ENCODE peak calls at places on chromosome 14, in seven cellular contexts. One of them, this sample, is unnamed.

GRCh38 chr14:74562515-74563232 is 49.4 kb downstream of the LTBP2 start:
- DNase-seq in stomach: no peak
- DNase-seq in HCT116: no peak
- DNase-seq in endothelial cell of umbilical vein: no peak
- DNase-seq in GM12892: no peak
- DNase-seq in GM23338: peak
- DNase-seq in H1: no peak
- DNase-seq in this sample: no peak

GRCh38 chr14:82872494-82872893 is 1338.8 kb upstream of the SEL1L start:
- DNase-seq in stomach: no peak
- DNase-seq in HCT116: no peak
- DNase-seq in endothelial cell of umbilical vein: no peak
- DNase-seq in GM12892: no peak
- DNase-seq in GM23338: peak
- DNase-seq in H1: no peak
- DNase-seq in this sample: no peak

GRCh38 chr14:69464829-69465228 is 19.7 kb upstream of the PLEKHD1 start:
- DNase-seq in stomach: no peak
- DNase-seq in HCT116: no peak
- DNase-seq in endothelial cell of umbilical vein: peak
- DNase-seq in GM12892: no peak
- DNase-seq in GM23338: no peak
- DNase-seq in H1: no peak
- DNase-seq in this sample: no peak

GRCh38 chr14:61280526-61281185 is 482 bp downstream of the TMEM30B start:
- DNase-seq in stomach: peak
- DNase-seq in HCT116: no peak
- DNase-seq in endothelial cell of umbilical vein: peak
- DNase-seq in GM12892: peak
- DNase-seq in GM23338: peak
- DNase-seq in H1: no peak
- DNase-seq in this sample: peak

GRCh38 chr14:105413542-105413886 is 6.1 kb upstream of the MTA1 start:
- DNase-seq in stomach: no peak
- DNase-seq in HCT116: no peak
- DNase-seq in endothelial cell of umbilical vein: no peak
- DNase-seq in GM12892: no peak
- DNase-seq in GM23338: no peak
- DNase-seq in H1: no peak
- DNase-seq in this sample: no peak

GRCh38 chr14:89598548-89599186 is 181.6 kb upstream of the FOXN3 start:
- DNase-seq in stomach: no peak
- DNase-seq in HCT116: peak
- DNase-seq in endothelial cell of umbilical vein: no peak
- DNase-seq in GM12892: no peak
- DNase-seq in GM23338: no peak
- DNase-seq in H1: no peak
- DNase-seq in this sample: no peak

GRCh38 chr14:22981090-22982012 is 1.0 kb downstream of the AJUBA start:
- DNase-seq in stomach: no peak
- DNase-seq in HCT116: no peak
- DNase-seq in endothelial cell of umbilical vein: peak
- DNase-seq in GM12892: no peak
- DNase-seq in GM23338: peak
- DNase-seq in H1: no peak
- DNase-seq in this sample: no peak

GRCh38 chr14:64953310-64953654 is 10.7 kb upstream of the GPX2 start:
- DNase-seq in stomach: no peak
- DNase-seq in HCT116: no peak
- DNase-seq in endothelial cell of umbilical vein: no peak
- DNase-seq in GM12892: no peak
- DNase-seq in GM23338: no peak
- DNase-seq in H1: no peak
- DNase-seq in this sample: no peak

GRCh38 chr14:73755434-73756014 is 41.3 kb upstream of the PNMA1 start:
- DNase-seq in stomach: peak
- DNase-seq in HCT116: no peak
- DNase-seq in endothelial cell of umbilical vein: peak
- DNase-seq in GM12892: no peak
- DNase-seq in GM23338: no peak
- DNase-seq in H1: no peak
- DNase-seq in this sample: peak

GRCh38 chr14:78127233-78127632 is 42.9 kb upstream of the NRXN3 start:
- DNase-seq in stomach: no peak
- DNase-seq in HCT116: no peak
- DNase-seq in endothelial cell of umbilical vein: no peak
- DNase-seq in GM12892: no peak
- DNase-seq in GM23338: peak
- DNase-seq in H1: no peak
- DNase-seq in this sample: no peak

GRCh38 chr14:54339771-54340170 is 57.0 kb upstream of the CDKN3 start:
- DNase-seq in stomach: no peak
- DNase-seq in HCT116: no peak
- DNase-seq in endothelial cell of umbilical vein: no peak
- DNase-seq in GM12892: no peak
- DNase-seq in GM23338: no peak
- DNase-seq in H1: no peak
- DNase-seq in this sample: no peak

GRCh38 chr14:96274122-96274910 is 18.3 kb downstream of the BDKRB1 start:
- DNase-seq in stomach: no peak
- DNase-seq in HCT116: no peak
- DNase-seq in endothelial cell of umbilical vein: no peak
- DNase-seq in GM12892: no peak
- DNase-seq in GM23338: no peak
- DNase-seq in H1: no peak
- DNase-seq in this sample: no peak
- TF ChIP-seq POLR2AphosphoS5 in stomach: no peak
- TF ChIP-seq POLR2AphosphoS5 in HCT116: no peak
- TF ChIP-seq POLR2AphosphoS5 in endothelial cell of umbilical vein: no peak
- TF ChIP-seq POLR2AphosphoS5 in GM12892: no peak
- TF ChIP-seq POLR2AphosphoS5 in GM23338: no peak
- TF ChIP-seq POLR2AphosphoS5 in H1: no peak
- TF ChIP-seq POLR2AphosphoS5 in this sample: no peak

GRCh38 chr14:63924375-63924774 is 71.6 kb downstream of the SYNE2 start:
- DNase-seq in stomach: no peak
- DNase-seq in HCT116: no peak
- DNase-seq in endothelial cell of umbilical vein: no peak
- DNase-seq in GM12892: no peak
- DNase-seq in GM23338: no peak
- DNase-seq in H1: no peak
- DNase-seq in this sample: no peak

GRCh38 chr14:63918411-63918810 is 65.6 kb downstream of the SYNE2 start:
- DNase-seq in stomach: no peak
- DNase-seq in HCT116: no peak
- DNase-seq in endothelial cell of umbilical vein: no peak
- DNase-seq in GM12892: no peak
- DNase-seq in GM23338: no peak
- DNase-seq in H1: no peak
- DNase-seq in this sample: no peak

GRCh38 chr14:63926641-63927040 is 73.8 kb downstream of the SYNE2 start:
- DNase-seq in stomach: no peak
- DNase-seq in HCT116: no peak
- DNase-seq in endothelial cell of umbilical vein: no peak
- DNase-seq in GM12892: no peak
- DNase-seq in GM23338: no peak
- DNase-seq in H1: no peak
- DNase-seq in this sample: no peak

GRCh38 chr14:63923422-63923752 is 70.6 kb downstream of the SYNE2 start:
- DNase-seq in stomach: no peak
- DNase-seq in HCT116: no peak
- DNase-seq in endothelial cell of umbilical vein: no peak
- DNase-seq in GM12892: no peak
- DNase-seq in GM23338: no peak
- DNase-seq in H1: no peak
- DNase-seq in this sample: no peak

DNA sequence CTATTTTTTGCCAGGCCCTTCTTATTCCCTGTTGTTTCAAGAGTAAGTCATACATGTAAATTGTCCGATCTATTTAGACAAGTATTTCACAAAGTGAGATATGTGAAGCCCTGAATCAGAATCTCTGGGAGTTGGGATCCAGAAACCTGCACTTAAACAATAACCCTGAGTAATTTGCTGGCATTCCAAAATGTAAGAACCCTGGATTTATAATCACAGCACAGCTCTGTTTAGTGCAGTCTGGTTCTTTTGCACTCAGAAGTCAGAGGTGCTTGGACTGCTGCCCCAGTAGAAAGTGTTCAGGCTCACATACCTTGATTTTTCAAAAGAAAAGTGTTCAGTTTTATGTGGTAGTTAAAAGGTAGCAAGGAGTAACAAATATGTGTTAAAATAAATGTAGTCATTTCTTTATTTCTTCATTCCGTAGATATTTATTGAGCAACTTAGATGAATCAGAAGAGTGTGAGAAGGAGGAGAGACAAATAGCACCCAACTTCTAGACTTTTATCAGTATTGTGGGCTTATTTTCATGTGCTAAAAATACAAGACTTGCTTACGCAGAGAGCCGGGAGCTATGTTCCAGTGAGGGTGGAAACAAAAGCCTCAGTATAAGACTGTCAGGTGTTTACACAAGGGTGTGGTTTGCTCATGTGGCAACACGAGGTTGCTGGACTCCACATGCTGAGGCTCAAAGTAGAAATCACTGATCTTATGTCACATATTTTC is 70.1 kb downstream of the SYNE2 start:
- DNase-seq in stomach: peak
- DNase-seq in HCT116: peak
- DNase-seq in endothelial cell of umbilical vein: no peak
- DNase-seq in GM12892: no peak
- DNase-seq in GM23338: no peak
- DNase-seq in H1: no peak
- DNase-seq in this sample: peak
- TF ChIP-seq POLR2AphosphoS5 in stomach: peak
- TF ChIP-seq POLR2AphosphoS5 in HCT116: no peak
- TF ChIP-seq POLR2AphosphoS5 in endothelial cell of umbilical vein: no peak
- TF ChIP-seq POLR2AphosphoS5 in GM12892: no peak
- TF ChIP-seq POLR2AphosphoS5 in GM23338: no peak
- TF ChIP-seq POLR2AphosphoS5 in H1: no peak
- TF ChIP-seq POLR2AphosphoS5 in this sample: peak

DNA sequence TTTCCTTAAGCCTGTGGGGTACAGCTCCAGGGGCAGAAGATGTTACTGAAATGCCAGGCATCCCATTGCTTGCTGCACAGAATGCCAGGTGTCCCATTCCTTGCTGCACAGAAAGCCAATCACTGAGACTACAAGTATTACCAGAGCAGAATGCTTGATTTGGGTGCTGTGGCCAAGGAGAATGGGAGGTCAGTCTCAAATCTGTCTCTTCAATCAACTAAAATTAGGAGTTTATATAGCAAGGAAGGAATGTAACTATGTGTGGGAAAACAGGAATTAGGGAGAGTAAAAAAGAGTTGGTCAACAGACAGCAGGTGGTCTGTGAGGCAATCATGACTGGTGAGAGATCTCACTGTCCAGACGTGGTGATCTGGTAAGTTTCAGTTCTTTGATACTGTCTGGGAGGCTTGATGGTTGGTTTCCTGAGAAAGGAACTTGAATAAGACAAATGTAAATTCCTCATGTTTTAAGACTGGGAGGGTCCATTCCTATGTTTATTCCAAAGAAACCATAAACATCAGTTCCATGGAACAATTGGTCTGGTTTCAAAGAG is 31.2 kb upstream of the VASH1 start:
- DNase-seq in stomach: no peak
- DNase-seq in HCT116: no peak
- DNase-seq in endothelial cell of umbilical vein: peak
- DNase-seq in GM12892: no peak
- DNase-seq in GM23338: no peak
- DNase-seq in H1: no peak
- DNase-seq in this sample: no peak
- TF ChIP-seq POLR2AphosphoS5 in stomach: no peak
- TF ChIP-seq POLR2AphosphoS5 in HCT116: no peak
- TF ChIP-seq POLR2AphosphoS5 in endothelial cell of umbilical vein: no peak
- TF ChIP-seq POLR2AphosphoS5 in GM12892: no peak
- TF ChIP-seq POLR2AphosphoS5 in GM23338: no peak
- TF ChIP-seq POLR2AphosphoS5 in H1: no peak
- TF ChIP-seq POLR2AphosphoS5 in this sample: no peak

GRCh38 chr14:40119321-40119720 is 687.1 kb upstream of the FBXO33 start:
- DNase-seq in stomach: no peak
- DNase-seq in HCT116: no peak
- DNase-seq in endothelial cell of umbilical vein: no peak
- DNase-seq in GM12892: no peak
- DNase-seq in GM23338: no peak
- DNase-seq in H1: no peak
- DNase-seq in this sample: no peak

GRCh38 chr14:40113671-40114070 is 681.4 kb upstream of the FBXO33 start:
- DNase-seq in stomach: no peak
- DNase-seq in HCT116: no peak
- DNase-seq in endothelial cell of umbilical vein: no peak
- DNase-seq in GM12892: no peak
- DNase-seq in GM23338: no peak
- DNase-seq in H1: no peak
- DNase-seq in this sample: no peak

GRCh38 chr14:40119765-40120164 is 687.5 kb upstream of the FBXO33 start:
- DNase-seq in stomach: no peak
- DNase-seq in HCT116: no peak
- DNase-seq in endothelial cell of umbilical vein: no peak
- DNase-seq in GM12892: no peak
- DNase-seq in GM23338: no peak
- DNase-seq in H1: no peak
- DNase-seq in this sample: no peak

GRCh38 chr14:40115583-40115982 is 683.4 kb upstream of the FBXO33 start:
- DNase-seq in stomach: no peak
- DNase-seq in HCT116: no peak
- DNase-seq in endothelial cell of umbilical vein: no peak
- DNase-seq in GM12892: no peak
- DNase-seq in GM23338: no peak
- DNase-seq in H1: no peak
- DNase-seq in this sample: no peak
- TF ChIP-seq POLR2AphosphoS5 in stomach: no peak
- TF ChIP-seq POLR2AphosphoS5 in HCT116: no peak
- TF ChIP-seq POLR2AphosphoS5 in endothelial cell of umbilical vein: no peak
- TF ChIP-seq POLR2AphosphoS5 in GM12892: no peak
- TF ChIP-seq POLR2AphosphoS5 in GM23338: no peak
- TF ChIP-seq POLR2AphosphoS5 in H1: no peak
- TF ChIP-seq POLR2AphosphoS5 in this sample: no peak

GRCh38 chr14:92026548-92027190 is 13.2 kb downstream of the TRIP11 start:
- DNase-seq in stomach: no peak
- DNase-seq in HCT116: no peak
- DNase-seq in endothelial cell of umbilical vein: no peak
- DNase-seq in GM12892: no peak
- DNase-seq in GM23338: no peak
- DNase-seq in H1: no peak
- DNase-seq in this sample: no peak

DNA sequence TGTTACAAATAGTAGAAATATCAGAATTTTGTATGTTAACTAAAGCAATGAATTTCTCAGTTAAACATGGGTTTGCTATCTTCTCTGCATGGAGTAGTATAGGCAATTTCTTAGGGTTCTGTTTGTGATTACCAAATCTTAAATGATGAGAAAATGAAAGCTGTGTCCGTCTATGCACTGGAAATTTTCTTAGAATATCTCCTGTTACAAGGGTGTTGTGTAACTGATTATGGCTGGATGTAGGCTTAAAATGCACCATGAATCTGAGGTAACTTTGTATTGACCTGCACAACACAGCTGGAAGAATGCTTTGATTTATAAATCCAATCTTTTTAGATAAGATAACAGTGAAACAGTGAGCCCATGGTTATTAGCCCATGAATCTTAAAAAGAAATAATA is 17.8 kb downstream of the TRIP11 start:
- DNase-seq in stomach: no peak
- DNase-seq in HCT116: no peak
- DNase-seq in endothelial cell of umbilical vein: no peak
- DNase-seq in GM12892: no peak
- DNase-seq in GM23338: no peak
- DNase-seq in H1: no peak
- DNase-seq in this sample: no peak
- TF ChIP-seq POLR2AphosphoS5 in stomach: no peak
- TF ChIP-seq POLR2AphosphoS5 in HCT116: no peak
- TF ChIP-seq POLR2AphosphoS5 in endothelial cell of umbilical vein: no peak
- TF ChIP-seq POLR2AphosphoS5 in GM12892: no peak
- TF ChIP-seq POLR2AphosphoS5 in GM23338: no peak
- TF ChIP-seq POLR2AphosphoS5 in H1: no peak
- TF ChIP-seq POLR2AphosphoS5 in this sample: no peak

GRCh38 chr14:20434701-20435453 is 1.1 kb downstream of the KLHL33 start:
- DNase-seq in stomach: no peak
- DNase-seq in HCT116: no peak
- DNase-seq in endothelial cell of umbilical vein: peak
- DNase-seq in GM12892: no peak
- DNase-seq in GM23338: peak
- DNase-seq in H1: no peak
- DNase-seq in this sample: peak
- TF ChIP-seq POLR2AphosphoS5 in stomach: peak
- TF ChIP-seq POLR2AphosphoS5 in HCT116: no peak
- TF ChIP-seq POLR2AphosphoS5 in endothelial cell of umbilical vein: no peak
- TF ChIP-seq POLR2AphosphoS5 in GM12892: no peak
- TF ChIP-seq POLR2AphosphoS5 in GM23338: no peak
- TF ChIP-seq POLR2AphosphoS5 in H1: no peak
- TF ChIP-seq POLR2AphosphoS5 in this sample: no peak